ENCODE peak calls at places on chromosomes 7 and 10, in seven cellular contexts. N is neuronal stem cell, U is mesendoderm, A is IMR-90, D is mesenchymal stem cell, E is H1, C is trophoblast cell. L is an unnamed sample.

GRCh38 chr7:157427811-157428553 is 91.2 kb downstream of the DNAJB6 start:
- DNase-seq in N (no peak), U (no peak), A (no peak), D (no peak), E (peak), C (no peak), L (no peak)

GRCh38 chr10:119687192-119688032 is 36.2 kb downstream of the BAG3 start:
- DNase-seq in N (peak), U (peak), A (no peak), D (peak), E (peak), C (no peak), L (peak)

GRCh38 chr7:25495342-25495855 is 267.1 kb upstream of the NPVF start:
- DNase-seq in N (no peak), U (peak), A (no peak), D (no peak), E (no peak), C (no peak), L (no peak)

GRCh38 chr7:112162161-112163020 is 43.8 kb downstream of the DOCK4 start:
- DNase-seq in N (peak), U (peak), A (peak), D (peak), E (peak), C (no peak), L (peak)

GRCh38 chr10:22344781-22345300 is 455 bp upstream of the SPAG6 start:
- DNase-seq in N (peak), U (no peak), A (no peak), D (peak), E (no peak), C (no peak), L (no peak)

GRCh38 chr10:59623100-59623822 is 86.4 kb downstream of the SLC16A9 start:
- DNase-seq in N (no peak), U (no peak), A (no peak), D (no peak), E (no peak), C (no peak), L (no peak)

GRCh38 chr10:3192856-3193635 is 20.5 kb upstream of the PITRM1 start:
- DNase-seq in N (peak), U (peak), A (peak), D (peak), E (peak), C (no peak), L (no peak)

GRCh38 chr10:114184276-114184675 is 5.1 kb downstream of the TDRD1 start:
- DNase-seq in N (no peak), U (peak), A (no peak), D (no peak), E (no peak), C (no peak), L (no peak)

GRCh38 chr7:40700653-40701475 is 566.1 kb downstream of the SUGCT start:
- DNase-seq in N (no peak), U (peak), A (peak), D (no peak), E (no peak), C (no peak), L (peak)

GRCh38 chr10:2494386-2494785 is 573.0 kb upstream of the PFKP start:
- DNase-seq in N (no peak), U (no peak), A (no peak), D (peak), E (no peak), C (no peak), L (no peak)

GRCh38 chr10:91090761-91091529 is 129.5 kb upstream of the PCGF5 start:
- DNase-seq in N (no peak), U (no peak), A (no peak), D (peak), E (no peak), C (no peak), L (no peak)

GRCh38 chr10:71454347-71454746 is 57.6 kb downstream of the CDH23 start:
- DNase-seq in N (no peak), U (no peak), A (no peak), D (no peak), E (no peak), C (peak), L (no peak)

GRCh38 chr7:78124221-78124620 is 325.6 kb downstream of the PHTF2 start:
- DNase-seq in N (no peak), U (no peak), A (no peak), D (no peak), E (no peak), C (no peak), L (no peak)

GRCh38 chr10:18238875-18239485 is 98.8 kb downstream of the CACNB2 start:
- DNase-seq in N (no peak), U (peak), A (peak), D (peak), E (no peak), C (no peak), L (no peak)

GRCh38 chr10:18235477-18235876 is 95.3 kb downstream of the CACNB2 start:
- DNase-seq in N (no peak), U (no peak), A (no peak), D (no peak), E (no peak), C (no peak), L (no peak)

DNA sequence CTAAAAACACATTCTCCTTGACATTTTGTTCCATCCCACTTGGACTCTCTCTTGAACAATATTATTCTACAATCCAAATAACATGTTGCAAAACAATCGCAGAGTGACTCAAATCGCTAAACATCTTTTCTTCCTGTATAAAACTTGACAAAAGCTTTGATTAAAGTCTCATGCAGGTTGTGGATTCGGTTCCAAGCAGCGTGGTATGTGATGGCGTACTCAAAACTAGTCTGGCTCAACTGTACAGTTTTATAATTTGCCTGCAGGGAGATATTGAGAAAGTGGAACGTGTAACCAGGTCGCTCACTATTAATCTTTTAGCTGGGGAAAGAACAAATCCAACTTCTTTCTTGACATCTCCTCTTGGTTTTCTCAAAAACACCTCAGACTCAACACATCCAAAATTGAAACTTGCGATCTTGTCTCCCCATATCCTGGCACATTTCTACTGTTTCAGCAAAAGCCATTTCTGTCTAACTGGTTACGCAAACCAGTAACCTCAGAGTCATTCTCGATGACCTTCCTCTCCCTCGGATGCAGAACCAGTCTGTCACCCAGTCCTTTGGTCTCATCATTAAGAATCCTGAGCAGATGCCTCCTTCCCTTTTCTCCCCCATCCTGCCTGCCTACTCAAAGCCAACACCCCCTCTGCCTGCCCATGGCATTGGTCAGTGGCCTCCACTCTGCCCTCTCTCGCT is 100.1 kb downstream of the CACNB2 start:
- DNase-seq in N (no peak), U (no peak), A (no peak), D (no peak), E (no peak), C (peak), L (no peak)
- H2BK120ac ChIP-seq in N (no peak), U (no peak), A (no peak), D (no peak), E (no peak), C (no peak), L (no peak)

GRCh38 chr10:120700421-120700820 is 150.7 kb upstream of the WDR11 start:
- DNase-seq in N (no peak), U (no peak), A (no peak), D (no peak), E (no peak), C (no peak), L (no peak)
- H2BK120ac ChIP-seq in N (no peak), U (no peak), A (no peak), D (no peak), E (no peak), C (no peak), L (no peak)

GRCh38 chr10:20372748-20373147 is 524.4 kb downstream of the NEBL start:
- DNase-seq in N (no peak), U (peak), A (no peak), D (no peak), E (no peak), C (no peak), L (peak)

GRCh38 chr10:20369863-20370736 is 527.0 kb downstream of the NEBL start:
- DNase-seq in N (no peak), U (peak), A (no peak), D (no peak), E (peak), C (no peak), L (peak)
- H2BK120ac ChIP-seq in N (no peak), U (peak), A (no peak), D (no peak), E (peak), C (peak), L (no peak)

DNA sequence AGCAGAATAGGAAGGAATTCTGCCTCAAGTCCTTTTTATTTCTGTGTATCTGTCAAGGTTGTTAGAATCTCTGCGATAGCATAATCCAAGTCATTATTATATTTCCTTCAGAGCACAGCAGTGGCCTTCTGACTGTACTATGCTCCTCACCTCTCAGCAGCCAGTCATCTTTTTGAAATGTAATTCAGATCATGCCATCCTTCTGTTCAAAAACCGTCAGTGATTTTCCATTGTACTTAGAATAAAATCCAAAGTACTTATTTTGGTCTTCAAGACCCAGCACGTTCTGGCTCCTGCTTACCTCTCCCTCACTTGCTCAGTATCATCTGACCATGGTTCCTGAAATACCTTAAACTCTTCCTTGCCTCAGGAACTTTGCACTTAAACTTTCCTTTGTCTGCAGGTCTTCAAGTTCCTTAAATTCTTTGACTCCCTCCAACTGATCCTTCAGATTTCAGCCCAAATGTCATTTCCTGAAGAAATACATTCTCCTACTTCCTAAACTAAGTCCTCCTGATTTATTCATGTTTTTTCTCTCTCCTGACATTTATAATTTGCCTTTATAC is 112.4 kb downstream of the ST7 start:
- DNase-seq in N (no peak), U (peak), A (no peak), D (no peak), E (no peak), C (no peak), L (no peak)
- H2BK120ac ChIP-seq in N (no peak), U (no peak), A (no peak), D (no peak), E (no peak), C (no peak), L (no peak)

DNA sequence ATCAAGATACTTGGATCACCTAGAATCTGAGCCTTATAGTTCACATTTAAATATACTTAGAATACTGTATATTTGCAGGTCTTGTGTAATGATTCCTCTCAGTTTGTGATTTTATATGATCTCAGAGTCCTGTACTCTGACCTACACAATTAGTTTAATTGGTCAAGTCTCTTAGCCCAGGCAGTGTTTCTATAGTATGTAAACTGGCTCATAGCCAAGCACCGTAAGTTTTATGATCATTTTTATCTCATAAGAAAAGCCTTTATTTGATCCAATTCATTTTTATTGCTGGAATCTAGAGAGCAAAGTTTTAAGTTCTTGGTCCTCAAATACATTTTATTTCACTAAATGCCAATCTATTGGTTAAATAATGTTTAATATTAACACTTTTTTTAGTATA is 242.2 kb downstream of the MALRD1 start:
- DNase-seq in N (no peak), U (no peak), A (no peak), D (no peak), E (no peak), C (no peak), L (no peak)
- H2BK120ac ChIP-seq in N (no peak), U (no peak), A (no peak), D (no peak), E (no peak), C (no peak), L (no peak)

GRCh38 chr10:89080660-89081059 is 90.1 kb downstream of the FAS start:
- DNase-seq in N (no peak), U (no peak), A (peak), D (peak), E (no peak), C (no peak), L (no peak)

GRCh38 chr10:89082086-89082485 is 91.5 kb downstream of the FAS start:
- DNase-seq in N (no peak), U (no peak), A (no peak), D (no peak), E (no peak), C (no peak), L (no peak)

GRCh38 chr10:89088901-89089300 is 98.3 kb downstream of the FAS start:
- DNase-seq in N (no peak), U (no peak), A (peak), D (peak), E (no peak), C (no peak), L (no peak)

GRCh38 chr10:89086801-89087513 is 96.4 kb downstream of the FAS start:
- DNase-seq in N (no peak), U (peak), A (peak), D (peak), E (no peak), C (peak), L (peak)

GRCh38 chr10:89085153-89085552 is 94.6 kb downstream of the FAS start:
- DNase-seq in N (no peak), U (no peak), A (no peak), D (peak), E (no peak), C (no peak), L (no peak)
- H2BK120ac ChIP-seq in N (no peak), U (no peak), A (peak), D (no peak), E (no peak), C (no peak), L (no peak)

DNA sequence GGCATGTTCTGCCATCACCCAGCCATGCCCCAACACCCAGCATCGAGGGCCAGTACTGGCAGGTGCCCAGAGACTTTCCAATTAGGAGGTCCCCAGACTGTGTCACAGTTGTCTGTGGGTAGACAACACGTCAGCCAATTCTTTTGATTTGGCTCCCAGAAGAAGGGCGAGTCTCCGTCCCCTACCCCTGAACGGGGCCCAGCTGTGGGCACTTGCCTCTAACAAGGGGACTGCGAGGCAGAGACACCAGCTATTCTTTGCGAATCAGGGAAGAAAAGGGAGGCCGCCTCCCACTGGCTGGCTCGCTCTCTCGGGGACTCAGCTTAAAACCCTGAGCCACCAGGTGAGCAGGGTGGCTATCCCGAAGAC is 167.3 kb downstream of the USP6NL start:
- DNase-seq in N (no peak), U (no peak), A (no peak), D (no peak), E (peak), C (no peak), L (peak)
- H2BK120ac ChIP-seq in N (no peak), U (no peak), A (no peak), D (no peak), E (no peak), C (no peak), L (no peak)

DNA sequence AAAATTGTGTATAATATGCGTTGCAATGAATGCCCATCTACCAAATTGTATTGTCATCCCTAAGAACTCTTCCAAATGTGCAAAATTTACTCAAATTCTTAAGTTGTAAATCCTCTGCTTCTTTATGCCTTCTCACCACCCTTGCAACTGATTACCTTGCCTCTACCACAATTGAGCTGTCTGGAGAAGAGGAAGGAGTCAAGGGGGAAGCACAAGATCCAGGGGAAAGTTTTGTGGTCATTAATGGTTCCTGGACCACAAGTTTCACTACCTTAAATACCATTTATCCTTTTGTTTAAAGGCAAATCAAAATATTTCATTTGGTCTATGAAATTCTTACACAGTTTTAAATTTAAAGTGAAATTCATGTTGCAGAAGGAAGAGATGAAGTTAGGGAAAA is 16.7 kb downstream of the CRPPA start:
- DNase-seq in N (no peak), U (no peak), A (no peak), D (no peak), E (no peak), C (no peak), L (no peak)
- H2BK120ac ChIP-seq in N (no peak), U (no peak), A (no peak), D (no peak), E (no peak), C (no peak), L (no peak)

DNA sequence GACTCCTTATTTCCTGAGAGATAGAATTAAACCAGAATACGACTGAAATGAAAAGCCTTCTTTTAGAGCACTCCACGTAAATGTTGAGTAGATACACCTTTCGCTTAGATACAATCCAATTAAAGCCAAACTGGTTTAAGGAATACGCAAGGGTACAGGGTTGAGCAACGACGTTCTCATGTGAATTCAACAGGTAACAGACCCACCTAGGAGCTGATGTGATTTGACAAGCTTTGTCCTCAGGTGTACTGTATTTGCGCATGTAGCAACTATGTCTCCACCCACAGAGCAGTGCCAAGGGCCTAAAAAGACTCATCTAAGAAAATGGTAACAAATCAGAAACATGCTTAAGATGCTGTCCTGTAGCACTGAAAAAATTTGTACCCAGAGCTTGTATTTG is 139.6 kb downstream of the GATA3 start:
- DNase-seq in N (no peak), U (no peak), A (no peak), D (no peak), E (no peak), C (peak), L (no peak)
- H2BK120ac ChIP-seq in N (no peak), U (no peak), A (no peak), D (no peak), E (no peak), C (peak), L (no peak)